ENCODE peak calls at places on chromosome 14, in four cellular contexts. One of them, this sample, is unnamed. For H3K36me3, the result is how much of the 10 kb centered on the place peaks cover.

GRCh38 chr14:56891226-56891625 is 80.9 kb upstream of the OTX2 start:
- DNase-seq in adrenal gland: no peak
- DNase-seq in ovary: no peak
- DNase-seq in left ventricle myocardium inferior: no peak
- DNase-seq in this sample: no peak

GRCh38 chr14:91388551-91388975 is 29.1 kb downstream of the CCDC88C start:
- DNase-seq in adrenal gland: no peak
- DNase-seq in ovary: no peak
- DNase-seq in left ventricle myocardium inferior: no peak
- DNase-seq in this sample: no peak

GRCh38 chr14:92847220-92848148 is 53.4 kb downstream of the GOLGA5 start:
- DNase-seq in adrenal gland: no peak
- DNase-seq in ovary: no peak
- DNase-seq in left ventricle myocardium inferior: no peak
- DNase-seq in this sample: no peak

GRCh38 chr14:56310643-56311042 is 192.4 kb downstream of the PELI2 start:
- DNase-seq in adrenal gland: peak
- DNase-seq in ovary: no peak
- DNase-seq in left ventricle myocardium inferior: no peak
- DNase-seq in this sample: no peak

GRCh38 chr14:34365309-34365915 is 96.6 kb downstream of the SPTSSA start:
- DNase-seq in adrenal gland: no peak
- DNase-seq in ovary: no peak
- DNase-seq in left ventricle myocardium inferior: no peak
- DNase-seq in this sample: no peak

GRCh38 chr14:61178226-61179060 is 102.7 kb downstream of the TMEM30B start:
- DNase-seq in adrenal gland: peak
- DNase-seq in ovary: no peak
- DNase-seq in left ventricle myocardium inferior: no peak
- DNase-seq in this sample: no peak

GRCh38 chr14:31080060-31080459 is 53.9 kb upstream of the STRN3 start:
- DNase-seq in adrenal gland: no peak
- DNase-seq in ovary: no peak
- DNase-seq in left ventricle myocardium inferior: no peak
- DNase-seq in this sample: no peak

GRCh38 chr14:61567838-61568571 is 127.3 kb upstream of the HIF1A start:
- DNase-seq in adrenal gland: no peak
- DNase-seq in ovary: no peak
- DNase-seq in left ventricle myocardium inferior: no peak
- DNase-seq in this sample: peak

GRCh38 chr14:61470261-61470953 is 149.0 kb downstream of the PRKCH start:
- DNase-seq in adrenal gland: no peak
- DNase-seq in ovary: no peak
- DNase-seq in left ventricle myocardium inferior: peak
- DNase-seq in this sample: peak

GRCh38 chr14:32205984-32206383 is 2.9 kb upstream of the RNU6-8 start:
- DNase-seq in adrenal gland: no peak
- DNase-seq in ovary: no peak
- DNase-seq in left ventricle myocardium inferior: no peak
- DNase-seq in this sample: no peak

GRCh38 chr14:56206576-56206975 is 88.4 kb downstream of the PELI2 start:
- DNase-seq in adrenal gland: no peak
- DNase-seq in ovary: no peak
- DNase-seq in left ventricle myocardium inferior: no peak
- DNase-seq in this sample: no peak

GRCh38 chr14:84042992-84043391 is 1487.0 kb upstream of the FLRT2 start:
- DNase-seq in adrenal gland: no peak
- DNase-seq in ovary: no peak
- DNase-seq in left ventricle myocardium inferior: no peak
- DNase-seq in this sample: no peak

GRCh38 chr14:74261288-74261687 is 22.0 kb downstream of the VSX2 start:
- DNase-seq in adrenal gland: no peak
- DNase-seq in ovary: no peak
- DNase-seq in left ventricle myocardium inferior: no peak
- DNase-seq in this sample: no peak

GRCh38 chr14:55398679-55399078 is 13.0 kb downstream of the ATG14 start:
- DNase-seq in adrenal gland: peak
- DNase-seq in ovary: peak
- DNase-seq in left ventricle myocardium inferior: no peak
- DNase-seq in this sample: peak

GRCh38 chr14:101225116-101225728 is 321.7 kb upstream of the RTL1 start:
- DNase-seq in adrenal gland: no peak
- DNase-seq in ovary: no peak
- DNase-seq in left ventricle myocardium inferior: no peak
- DNase-seq in this sample: no peak

GRCh38 chr14:30085943-30086342 is 158.3 kb upstream of the PRKD1 start:
- DNase-seq in adrenal gland: no peak
- DNase-seq in ovary: no peak
- DNase-seq in left ventricle myocardium inferior: peak
- DNase-seq in this sample: peak

GRCh38 chr14:54669759-54670630 is 103.1 kb downstream of the SAMD4A start:
- DNase-seq in adrenal gland: peak
- DNase-seq in ovary: no peak
- DNase-seq in left ventricle myocardium inferior: no peak
- DNase-seq in this sample: no peak

GRCh38 chr14:49999216-49999761 is 106.4 kb downstream of the ARF6 start:
- DNase-seq in adrenal gland: peak
- DNase-seq in ovary: no peak
- DNase-seq in left ventricle myocardium inferior: peak
- DNase-seq in this sample: peak

GRCh38 chr14:50039734-50040400 is 76.5 kb downstream of the VCPKMT start:
- DNase-seq in adrenal gland: peak
- DNase-seq in ovary: no peak
- DNase-seq in left ventricle myocardium inferior: peak
- DNase-seq in this sample: no peak

GRCh38 chr14:73231874-73232851 is 5.1 kb upstream of the PAPLN start:
- DNase-seq in adrenal gland: peak
- DNase-seq in ovary: no peak
- DNase-seq in left ventricle myocardium inferior: no peak
- DNase-seq in this sample: no peak

GRCh38 chr14:52000631-52001030 is 11.3 kb downstream of the RTRAF start:
- DNase-seq in adrenal gland: no peak
- DNase-seq in ovary: no peak
- DNase-seq in left ventricle myocardium inferior: no peak
- DNase-seq in this sample: no peak

GRCh38 chr14:101409006-101409543 is 152.2 kb upstream of the DIO3 start:
- DNase-seq in adrenal gland: no peak
- DNase-seq in ovary: no peak
- DNase-seq in left ventricle myocardium inferior: no peak
- DNase-seq in this sample: no peak

DNA sequence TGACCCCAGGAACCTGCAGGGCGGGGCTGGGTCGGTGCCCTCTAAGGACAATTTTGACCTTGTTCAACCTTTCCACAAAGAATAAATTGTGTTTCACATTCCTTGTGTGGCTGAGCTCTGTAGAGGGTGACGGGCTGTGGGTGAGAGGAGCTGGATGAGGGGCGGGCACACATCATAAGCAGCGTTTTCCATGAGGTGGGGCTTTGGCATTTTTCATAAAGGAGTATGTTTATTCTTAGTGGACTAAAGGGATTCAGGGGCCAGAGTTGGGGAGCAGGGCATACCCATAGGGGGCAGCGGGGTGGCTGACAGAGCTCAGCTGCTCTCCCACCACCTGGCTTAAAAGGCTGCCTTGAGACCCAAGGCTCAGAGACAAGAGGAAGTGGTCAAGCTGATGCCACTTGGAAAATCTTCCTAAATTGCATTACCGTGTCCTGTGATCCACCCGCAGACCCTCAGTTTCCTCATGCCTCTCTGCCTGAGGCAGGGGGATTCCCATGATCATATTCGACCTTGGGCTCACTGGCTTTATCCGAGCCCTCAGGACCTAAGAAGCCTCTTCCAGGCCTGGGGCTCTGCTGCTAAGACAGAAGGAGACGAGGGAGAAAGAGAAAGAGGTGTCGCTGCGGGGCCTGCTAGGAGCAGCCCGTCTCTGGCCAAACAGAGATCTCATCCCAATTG is 11.4 kb downstream of the MMP14 start:
- DNase-seq in adrenal gland: no peak
- DNase-seq in ovary: no peak
- DNase-seq in left ventricle myocardium inferior: no peak
- DNase-seq in this sample: no peak
- H3K36me3 ChIP-seq in adrenal gland: under half
- H3K36me3 ChIP-seq in ovary: under half
- H3K36me3 ChIP-seq in left ventricle myocardium inferior: under half
- H3K36me3 ChIP-seq in this sample: under half

GRCh38 chr14:82362452-82362851 is 828.8 kb upstream of the SEL1L start:
- DNase-seq in adrenal gland: no peak
- DNase-seq in ovary: no peak
- DNase-seq in left ventricle myocardium inferior: no peak
- DNase-seq in this sample: no peak

GRCh38 chr14:82354126-82354525 is 820.5 kb upstream of the SEL1L start:
- DNase-seq in adrenal gland: no peak
- DNase-seq in ovary: no peak
- DNase-seq in left ventricle myocardium inferior: no peak
- DNase-seq in this sample: no peak

DNA sequence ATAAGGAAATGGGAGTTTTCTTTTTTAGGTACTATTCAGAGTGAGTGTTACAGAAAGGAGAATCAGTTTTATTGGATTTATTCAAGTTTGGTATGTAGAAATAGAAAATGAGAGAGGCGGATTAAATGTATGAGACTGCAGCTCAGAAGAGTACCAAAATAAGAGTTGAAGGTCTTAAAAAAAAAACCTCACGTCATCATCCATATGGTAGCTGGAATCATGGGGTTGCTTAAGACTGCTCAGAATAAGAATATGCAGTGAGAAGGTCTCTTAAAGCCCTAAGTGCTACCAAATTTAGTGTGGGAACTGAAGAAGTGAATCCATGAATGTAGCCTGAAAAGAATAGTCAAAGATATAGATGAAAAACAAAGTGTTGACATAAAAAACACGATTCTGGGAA is 825.5 kb upstream of the SEL1L start:
- DNase-seq in adrenal gland: no peak
- DNase-seq in ovary: no peak
- DNase-seq in left ventricle myocardium inferior: no peak
- DNase-seq in this sample: no peak
- H3K4me3 ChIP-seq in adrenal gland: no peak
- H3K4me3 ChIP-seq in ovary: no peak
- H3K4me3 ChIP-seq in left ventricle myocardium inferior: no peak
- H3K4me3 ChIP-seq in this sample: no peak

DNA sequence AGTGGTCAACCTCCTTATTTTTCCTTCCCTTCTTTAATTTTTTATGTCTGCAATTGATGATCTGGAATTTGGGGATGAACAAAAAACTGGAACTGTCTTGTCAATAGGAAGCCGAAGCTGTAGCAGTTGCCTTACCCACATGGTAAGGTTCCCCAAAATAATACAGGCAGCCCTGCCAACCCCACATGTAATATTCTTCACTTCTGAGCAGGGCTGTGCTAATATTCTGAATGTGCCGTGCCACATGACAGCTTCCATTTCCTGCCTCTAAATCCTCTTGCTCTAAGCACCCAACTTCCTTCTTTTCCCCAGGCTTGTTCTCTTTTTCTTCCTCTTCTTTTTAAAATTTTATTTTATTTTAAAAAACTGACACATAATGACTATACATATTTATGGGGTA is 39.6 kb downstream of the GPATCH2L start:
- DNase-seq in adrenal gland: peak
- DNase-seq in ovary: no peak
- DNase-seq in left ventricle myocardium inferior: no peak
- DNase-seq in this sample: no peak
- H3K36me3 ChIP-seq in adrenal gland: under half
- H3K36me3 ChIP-seq in ovary: under half
- H3K36me3 ChIP-seq in left ventricle myocardium inferior: half or more
- H3K36me3 ChIP-seq in this sample: under half

GRCh38 chr14:26204954-26205479 is 392.8 kb downstream of the NOVA1 start:
- DNase-seq in adrenal gland: peak
- DNase-seq in ovary: peak
- DNase-seq in left ventricle myocardium inferior: peak
- DNase-seq in this sample: peak
- H3K4me3 ChIP-seq in adrenal gland: no peak
- H3K4me3 ChIP-seq in ovary: peak
- H3K4me3 ChIP-seq in left ventricle myocardium inferior: peak
- H3K4me3 ChIP-seq in this sample: peak

GRCh38 chr14:36510874-36511273 is 9.2 kb downstream of the NKX2-1 start:
- DNase-seq in adrenal gland: no peak
- DNase-seq in ovary: no peak
- DNase-seq in left ventricle myocardium inferior: no peak
- DNase-seq in this sample: no peak
- H3K36me3 ChIP-seq in adrenal gland: under half
- H3K36me3 ChIP-seq in ovary: under half
- H3K36me3 ChIP-seq in left ventricle myocardium inferior: under half
- H3K36me3 ChIP-seq in this sample: under half

GRCh38 chr14:104005489-104005888 is 63.2 kb upstream of the RD3L start:
- DNase-seq in adrenal gland: no peak
- DNase-seq in ovary: no peak
- DNase-seq in left ventricle myocardium inferior: no peak
- DNase-seq in this sample: no peak

GRCh38 chr14:104001003-104001402 is 58.7 kb upstream of the RD3L start:
- DNase-seq in adrenal gland: no peak
- DNase-seq in ovary: no peak
- DNase-seq in left ventricle myocardium inferior: no peak
- DNase-seq in this sample: no peak

GRCh38 chr14:104007121-104007520 is 64.8 kb upstream of the RD3L start:
- DNase-seq in adrenal gland: peak
- DNase-seq in ovary: no peak
- DNase-seq in left ventricle myocardium inferior: no peak
- DNase-seq in this sample: no peak

GRCh38 chr14:104004849-104005248 is 62.5 kb upstream of the RD3L start:
- DNase-seq in adrenal gland: no peak
- DNase-seq in ovary: no peak
- DNase-seq in left ventricle myocardium inferior: no peak
- DNase-seq in this sample: no peak

GRCh38 chr14:104003616-104004015 is 61.3 kb upstream of the RD3L start:
- DNase-seq in adrenal gland: no peak
- DNase-seq in ovary: no peak
- DNase-seq in left ventricle myocardium inferior: no peak
- DNase-seq in this sample: no peak
- H3K4me3 ChIP-seq in adrenal gland: no peak
- H3K4me3 ChIP-seq in ovary: no peak
- H3K4me3 ChIP-seq in left ventricle myocardium inferior: no peak
- H3K4me3 ChIP-seq in this sample: no peak

GRCh38 chr14:68884031-68885030 is 91.5 kb upstream of the ZFP36L1 start:
- DNase-seq in adrenal gland: peak
- DNase-seq in ovary: no peak
- DNase-seq in left ventricle myocardium inferior: peak
- DNase-seq in this sample: peak

GRCh38 chr14:68880581-68881105 is 87.8 kb upstream of the ZFP36L1 start:
- DNase-seq in adrenal gland: no peak
- DNase-seq in ovary: no peak
- DNase-seq in left ventricle myocardium inferior: no peak
- DNase-seq in this sample: no peak

GRCh38 chr14:68879841-68880575 is 87.1 kb upstream of the ZFP36L1 start:
- DNase-seq in adrenal gland: peak
- DNase-seq in ovary: no peak
- DNase-seq in left ventricle myocardium inferior: no peak
- DNase-seq in this sample: no peak

GRCh38 chr14:68881396-68881795 is 88.5 kb upstream of the ZFP36L1 start:
- DNase-seq in adrenal gland: peak
- DNase-seq in ovary: no peak
- DNase-seq in left ventricle myocardium inferior: no peak
- DNase-seq in this sample: no peak

GRCh38 chr14:68882235-68882634 is 89.4 kb upstream of the ZFP36L1 start:
- DNase-seq in adrenal gland: peak
- DNase-seq in ovary: no peak
- DNase-seq in left ventricle myocardium inferior: no peak
- DNase-seq in this sample: no peak
- H3K36me3 ChIP-seq in adrenal gland: half or more
- H3K36me3 ChIP-seq in ovary: under half
- H3K36me3 ChIP-seq in left ventricle myocardium inferior: half or more
- H3K36me3 ChIP-seq in this sample: under half